ENCODE peak calls at places on chromosomes 16 and 17, in ten cellular contexts. W, A, Y, U, P, F, M, T, Q and R are unnamed samples.

GRCh38 chr17:7842950-7843535 is 9.0 kb downstream of the KDM6B start:
- DNase-seq in F (no peak), A (no peak), Q (no peak), T (peak), P (peak), W (no peak), M (peak), U (peak), Y (no peak), R (no peak)

GRCh38 chr16:66474750-66475199 is 47.7 kb downstream of the BEAN1 start:
- DNase-seq in Y (no peak), P (peak), A (peak), Q (peak), U (no peak), T (no peak), W (peak), M (peak), F (peak), R (peak)

GRCh38 chr16:78925071-78925714 is 675.3 kb downstream of the MAF start:
- DNase-seq in Y (no peak), M (peak), W (no peak), T (no peak), A (peak), P (no peak), Q (no peak), F (peak), U (no peak), R (peak)

GRCh38 chr17:79986441-79987186 is 49.1 kb downstream of the TBC1D16 start:
- DNase-seq in F (no peak), U (no peak), A (no peak), P (no peak), Q (no peak), Y (no peak), M (no peak), W (peak), T (no peak), R (no peak)

GRCh38 chr16:85616608-85617311 is 3.6 kb downstream of the GSE1 start:
- DNase-seq in Q (no peak), T (no peak), W (peak), Y (no peak), U (no peak), P (peak), M (no peak), F (peak), A (no peak), R (peak)

GRCh38 chr17:45784583-45785372 is 658 bp downstream of the CRHR1 start:
- DNase-seq in F (peak), M (peak), U (no peak), P (peak), A (no peak), Q (no peak), Y (no peak), T (no peak), W (no peak), R (peak)

GRCh38 chr16:56332464-56333079 is 92.8 kb downstream of the AMFR start:
- DNase-seq in M (no peak), Q (no peak), F (peak), A (no peak), U (no peak), P (no peak), W (peak), T (peak), Y (peak), R (peak)

GRCh38 chr17:56930739-56931337 is 17.0 kb upstream of the TRIM25 start:
- DNase-seq in M (no peak), Y (no peak), F (no peak), U (no peak), W (no peak), A (no peak), T (no peak), P (no peak), Q (no peak), R (no peak)

GRCh38 chr17:66778531-66778930 is 56.4 kb upstream of the CACNG5 start:
- DNase-seq in W (no peak), Q (no peak), U (no peak), F (no peak), Y (no peak), M (no peak), T (no peak), P (peak), A (no peak), R (no peak)

GRCh38 chr17:57720636-57721035 is 24.5 kb downstream of the CCDC182 start:
- DNase-seq in T (no peak), Q (no peak), W (no peak), A (no peak), Y (no peak), M (no peak), F (no peak), P (no peak), U (no peak), R (no peak)

GRCh38 chr17:29620779-29621500 is 1.8 kb downstream of the CORO6 start:
- DNase-seq in P (no peak), Y (no peak), A (no peak), M (no peak), F (no peak), T (no peak), Q (no peak), W (no peak), U (no peak), R (no peak)

GRCh38 chr17:39894681-39895376 is 23.6 kb downstream of the GSDMB start:
- DNase-seq in T (no peak), M (no peak), F (no peak), W (no peak), U (no peak), A (no peak), Y (no peak), Q (no peak), P (no peak), R (no peak)

GRCh38 chr16:4217246-4218131 is 24.4 kb downstream of the SRL start:
- DNase-seq in U (no peak), Y (no peak), W (peak), M (no peak), Q (no peak), A (no peak), T (peak), P (peak), F (no peak), R (no peak)

GRCh38 chr16:30429418-30429677 is 482 bp downstream of the DCTPP1 start:
- DNase-seq in F (peak), A (no peak), Q (no peak), M (no peak), U (no peak), W (no peak), P (no peak), T (no peak), Y (no peak), R (no peak)

GRCh38 chr17:37274432-37274831 is 101.4 kb upstream of the C17orf78 start:
- DNase-seq in W (peak), U (no peak), A (no peak), M (no peak), F (no peak), Q (no peak), T (no peak), P (no peak), Y (no peak), R (no peak)

GRCh38 chr16:89037261-89038152 is 56.1 kb upstream of the ACSF3 start:
- DNase-seq in U (peak), P (no peak), A (no peak), Y (no peak), F (peak), W (peak), M (peak), Q (no peak), T (no peak), R (no peak)

GRCh38 chr17:10127819-10128375 is 70.5 kb downstream of the GAS7 start:
- DNase-seq in F (no peak), W (peak), M (no peak), U (peak), P (no peak), T (peak), Y (no peak), A (no peak), Q (no peak), R (no peak)

GRCh38 chr17:7408341-7408740 is 696 bp downstream of the NLGN2 start:
- DNase-seq in P (no peak), W (no peak), Y (no peak), Q (no peak), U (no peak), F (no peak), A (no peak), T (no peak), M (peak), R (no peak)

GRCh38 chr17:75241996-75242460 is 19.4 kb downstream of the GGA3 start:
- DNase-seq in Y (no peak), U (no peak), Q (no peak), A (no peak), W (peak), T (no peak), F (no peak), M (peak), P (no peak), R (no peak)

GRCh38 chr17:79026345-79027273 is 2.6 kb downstream of the C1QTNF1 start:
- DNase-seq in U (no peak), F (no peak), Q (no peak), T (peak), Y (no peak), P (peak), M (no peak), W (peak), A (no peak), R (no peak)

GRCh38 chr17:6997171-6997570 is 1.3 kb downstream of the ALOX12 start:
- DNase-seq in U (no peak), P (no peak), A (no peak), T (no peak), W (no peak), Q (no peak), M (no peak), Y (no peak), F (no peak), R (no peak)